ENCODE peak calls at places on chromosomes 5 and 9, in five cellular contexts. Y, U, V, O and P are unnamed samples.

GRCh38 chr5:1417586-1418225 is 27.5 kb downstream of the SLC6A3 start:
- DNase-seq in Y (no peak), U (no peak), V (no peak), O (peak), P (no peak)

GRCh38 chr9:114409103-114409780 is 21.5 kb upstream of the AKNA start:
- DNase-seq in Y (no peak), U (no peak), V (no peak), O (no peak), P (no peak)

GRCh38 chr5:76174101-76174500 is 90.9 kb downstream of the SV2C start:
- DNase-seq in Y (no peak), U (no peak), V (no peak), O (no peak), P (no peak)

GRCh38 chr5:159894149-159894720 is 22.0 kb upstream of the ADRA1B start:
- DNase-seq in Y (no peak), U (no peak), V (no peak), O (no peak), P (no peak)

GRCh38 chr5:148484651-148485050 is 100.9 kb downstream of the FBXO38 start:
- DNase-seq in Y (no peak), U (no peak), V (no peak), O (no peak), P (no peak)

GRCh38 chr5:38166832-38167231 is 91.5 kb upstream of the EGFLAM start:
- DNase-seq in Y (no peak), U (no peak), V (no peak), O (no peak), P (no peak)

GRCh38 chr5:93078082-93079038 is 502.7 kb downstream of the NR2F1-AS1 start:
- DNase-seq in Y (no peak), U (no peak), V (peak), O (peak), P (no peak)

GRCh38 chr5:58085800-58086199 is 374.1 kb downstream of the PLK2 start:
- DNase-seq in Y (no peak), U (no peak), V (no peak), O (no peak), P (no peak)

GRCh38 chr5:126445502-126446174 is 22.4 kb downstream of the GRAMD2B start:
- DNase-seq in Y (no peak), U (no peak), V (no peak), O (no peak), P (no peak)

GRCh38 chr5:165410476-165410875 is 1905.1 kb downstream of the MAT2B start:
- DNase-seq in Y (no peak), U (no peak), V (no peak), O (no peak), P (no peak)

GRCh38 chr5:107781451-107781850 is 110.7 kb upstream of the EFNA5 start:
- DNase-seq in Y (no peak), U (no peak), V (no peak), O (no peak), P (no peak)

GRCh38 chr5:116442095-116442534 is 132.5 kb downstream of the SEMA6A start:
- DNase-seq in Y (peak), U (no peak), V (no peak), O (no peak), P (no peak)

GRCh38 chr9:13568446-13568845 is 289.0 kb upstream of the MPDZ start:
- DNase-seq in Y (no peak), U (no peak), V (no peak), O (no peak), P (no peak)

GRCh38 chr5:100306000-100306399 is 229.2 kb upstream of the FAM174A start:
- DNase-seq in Y (no peak), U (no peak), V (no peak), O (no peak), P (no peak)

GRCh38 chr5:109689740-109690455 is at the start of gene MAN2A1:
- DNase-seq in Y (peak), U (peak), V (peak), O (peak), P (peak)

GRCh38 chr5:39730011-39730410 is 305.2 kb upstream of the DAB2 start:
- DNase-seq in Y (no peak), U (no peak), V (no peak), O (no peak), P (no peak)

GRCh38 chr9:137919095-137919465 is 41.5 kb downstream of the CACNA1B start:
- DNase-seq in Y (no peak), U (no peak), V (no peak), O (no peak), P (no peak)

GRCh38 chr9:136054146-136054545 is 40.9 kb downstream of the NACC2 start:
- DNase-seq in Y (no peak), U (no peak), V (no peak), O (peak), P (no peak)

GRCh38 chr9:10232352-10232930 is 380.4 kb downstream of the PTPRD start:
- DNase-seq in Y (no peak), U (no peak), V (no peak), O (no peak), P (no peak)

GRCh38 chr9:97845130-97845529 is 7.9 kb upstream of the FOXE1 start:
- DNase-seq in Y (no peak), U (no peak), V (no peak), O (no peak), P (no peak)

GRCh38 chr5:77087484-77088291 is 603 bp upstream of the ZBED3 start:
- DNase-seq in Y (peak), U (no peak), V (peak), O (no peak), P (no peak)

GRCh38 chr5:37133939-37134338 is 115.2 kb downstream of the CPLANE1 start:
- DNase-seq in Y (no peak), U (no peak), V (no peak), O (no peak), P (no peak)

GRCh38 chr5:16628376-16628775 is 11.6 kb upstream of the RETREG1 start:
- DNase-seq in Y (no peak), U (no peak), V (no peak), O (no peak), P (no peak)

GRCh38 chr9:96674914-96675538 is 19.9 kb upstream of the PRXL2C start:
- DNase-seq in Y (no peak), U (no peak), V (no peak), O (no peak), P (no peak)

GRCh38 chr9:37583522-37584121 is 7.4 kb upstream of the FBXO10 start:
- DNase-seq in Y (no peak), U (no peak), V (no peak), O (peak), P (no peak)

GRCh38 chr9:37587521-37587920 is 4.9 kb downstream of the TOMM5 start:
- DNase-seq in Y (no peak), U (no peak), V (no peak), O (no peak), P (no peak)

DNA sequence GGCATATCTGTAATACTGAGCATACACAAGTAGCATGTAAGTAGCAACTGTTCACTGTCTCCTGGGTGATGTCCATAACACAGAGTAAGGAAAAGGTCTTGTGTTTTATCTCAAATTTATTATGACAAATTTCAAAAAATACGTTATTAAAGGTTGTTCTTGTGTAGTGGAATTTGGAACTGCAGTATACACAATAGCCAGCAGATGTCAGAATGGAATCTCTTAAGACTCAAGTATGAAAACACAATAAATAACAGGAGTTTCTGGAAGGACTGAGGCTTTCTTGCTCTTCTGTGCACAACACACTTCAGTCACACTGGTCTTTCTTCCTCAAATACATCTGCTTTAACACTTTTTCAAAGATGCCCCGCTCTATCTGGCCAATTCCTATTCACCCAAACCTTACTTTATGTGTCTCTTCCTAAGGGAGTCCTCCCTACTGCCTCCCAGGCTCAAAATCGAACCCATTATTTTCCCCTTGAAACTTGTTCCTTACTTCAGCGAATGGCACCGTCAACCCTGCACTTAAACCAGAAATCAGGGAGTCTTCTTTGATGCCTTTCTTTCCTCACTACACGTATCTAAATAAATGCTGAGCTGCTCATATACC is 6.5 kb upstream of the FBXO10 start:
- DNase-seq in Y (no peak), U (no peak), V (no peak), O (no peak), P (no peak)
- H3K27ac ChIP-seq in Y (no peak), U (no peak), V (no peak), O (peak), P (no peak)

GRCh38 chr5:113119271-113119924 is 142.8 kb downstream of the DCP2 start:
- DNase-seq in Y (no peak), U (no peak), V (peak), O (peak), P (no peak)
- H3K27ac ChIP-seq in Y (no peak), U (no peak), V (peak), O (peak), P (no peak)

DNA sequence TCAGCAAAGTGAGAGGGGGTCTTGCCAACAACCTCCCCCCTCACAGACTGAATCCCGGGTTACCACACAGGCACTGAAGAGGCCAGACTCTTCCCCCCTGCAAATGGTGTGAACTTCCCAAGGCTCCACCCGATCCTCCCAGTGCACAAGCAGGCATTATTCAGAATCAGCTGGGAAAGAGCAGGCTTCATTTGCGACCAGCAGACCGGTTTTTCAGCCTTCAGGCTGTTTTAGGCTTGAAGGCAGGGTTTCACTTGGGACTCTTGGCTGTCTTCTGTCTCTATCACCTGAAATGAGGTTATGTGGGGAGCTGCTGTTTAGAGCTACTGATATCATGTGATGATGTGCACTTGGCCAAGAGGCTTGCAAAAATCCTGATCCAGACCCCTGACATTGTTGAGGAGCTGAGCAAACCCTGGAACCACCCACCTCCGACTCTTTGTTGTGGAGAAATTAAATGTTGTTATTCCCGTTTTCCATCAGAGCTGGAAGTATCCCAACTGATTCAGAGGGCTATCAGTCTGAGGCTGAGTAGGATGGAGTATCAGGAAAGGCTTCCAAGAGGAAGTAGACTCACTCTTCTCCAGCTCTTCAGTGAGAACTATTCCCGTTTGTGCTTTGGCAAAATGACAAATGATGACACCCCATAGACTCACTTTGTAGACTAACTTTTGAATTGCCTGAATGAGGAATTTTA is 63.3 kb upstream of the ZFR start:
- DNase-seq in Y (no peak), U (no peak), V (no peak), O (peak), P (no peak)
- H3K27ac ChIP-seq in Y (no peak), U (no peak), V (no peak), O (peak), P (no peak)

GRCh38 chr9:101478444-101478843 is 42.9 kb upstream of the ALDOB start:
- DNase-seq in Y (no peak), U (no peak), V (no peak), O (no peak), P (no peak)

GRCh38 chr9:101478906-101479305 is 43.3 kb upstream of the ALDOB start:
- DNase-seq in Y (no peak), U (no peak), V (no peak), O (no peak), P (no peak)

GRCh38 chr9:101481296-101481695 is 45.7 kb upstream of the ALDOB start:
- DNase-seq in Y (no peak), U (no peak), V (no peak), O (no peak), P (no peak)

GRCh38 chr9:101479337-101480045 is 43.9 kb upstream of the ALDOB start:
- DNase-seq in Y (peak), U (no peak), V (no peak), O (no peak), P (no peak)

GRCh38 chr9:101480386-101480785 is 44.8 kb upstream of the ALDOB start:
- DNase-seq in Y (no peak), U (no peak), V (no peak), O (no peak), P (no peak)
- H3K27ac ChIP-seq in Y (no peak), U (no peak), V (no peak), O (no peak), P (no peak)